ENCODE peak calls at places on chromosomes 6 and 20, in six cellular contexts. B is A673, Q is mammary epithelial cell, T is GM23338, H is body of pancreas, I is upper lobe of right lung. V is an unnamed sample. For H3K4me1, the result is how much of the 10 kb centered on the place peaks cover.

GRCh38 chr6:108896111-108896661 is 48.0 kb downstream of the ARMC2 start:
- DNase-seq in H (no peak), T (no peak), B (no peak), I (no peak), Q (peak), V (no peak)

GRCh38 chr20:16803965-16804792 is 56.0 kb downstream of the OTOR start:
- DNase-seq in Q (peak), H (peak), B (peak), T (peak), I (peak), V (no peak)

GRCh38 chr6:159979136-159979874 is 10.4 kb downstream of the IGF2R start:
- DNase-seq in Q (peak), H (no peak), B (peak), T (no peak), I (no peak), V (no peak)

GRCh38 chr6:100506651-100507050 is 41.9 kb upstream of the SIM1 start:
- DNase-seq in Q (no peak), H (no peak), I (no peak), T (no peak), B (no peak), V (no peak)

GRCh38 chr6:129370268-129370916 is 339.6 kb downstream of the ARHGAP18 start:
- DNase-seq in Q (peak), T (peak), B (peak), H (peak), I (no peak), V (no peak)

GRCh38 chr6:108165714-108166663 is at the start of gene NR2E1:
- DNase-seq in I (no peak), Q (peak), B (peak), T (peak), H (no peak), V (no peak)

GRCh38 chr6:109623288-109623687 is 67.7 kb downstream of the AK9 start:
- DNase-seq in B (no peak), T (no peak), I (no peak), H (no peak), Q (peak), V (no peak)

GRCh38 chr6:156782691-156783320 is 5.6 kb downstream of the ARID1B start:
- DNase-seq in H (no peak), B (no peak), T (no peak), I (no peak), Q (peak), V (no peak)

GRCh38 chr6:55034752-55035151 is 139.6 kb upstream of the HCRTR2 start:
- DNase-seq in H (no peak), T (no peak), B (no peak), I (no peak), Q (no peak), V (no peak)

GRCh38 chr6:156630613-156631302 is 146.4 kb upstream of the ARID1B start:
- DNase-seq in B (no peak), T (peak), Q (no peak), I (no peak), H (no peak), V (no peak)

GRCh38 chr20:52972190-52972937 is at the start of gene TSHZ2:
- DNase-seq in T (no peak), H (peak), B (peak), I (no peak), Q (peak), V (no peak)

GRCh38 chr6:132279592-132280139 is 121.6 kb downstream of the MOXD1 start:
- DNase-seq in Q (peak), I (peak), B (peak), T (peak), H (peak), V (no peak)

GRCh38 chr6:31180500-31180899 is 10.0 kb upstream of the POU5F1 start:
- DNase-seq in Q (no peak), I (peak), H (peak), T (peak), B (no peak), V (no peak)

GRCh38 chr20:62377615-62378085 is 9.3 kb upstream of the RPS21 start:
- DNase-seq in I (no peak), B (no peak), H (no peak), T (no peak), Q (no peak), V (peak)

GRCh38 chr6:47288245-47289090 is 21.2 kb downstream of the TNFRSF21 start:
- DNase-seq in H (no peak), Q (no peak), B (peak), I (no peak), T (no peak), V (no peak)

GRCh38 chr6:126804255-126805064 is 314.0 kb upstream of the RSPO3 start:
- DNase-seq in H (peak), Q (peak), T (peak), I (no peak), B (peak), V (no peak)

GRCh38 chr6:43673444-43674063 is 14.0 kb downstream of the MRPS18A start:
- DNase-seq in Q (no peak), I (no peak), T (no peak), H (peak), B (no peak), V (no peak)

GRCh38 chr6:168128631-168129291 is 49.7 kb upstream of the FRMD1 start:
- DNase-seq in I (no peak), H (no peak), B (no peak), Q (no peak), T (no peak), V (no peak)

GRCh38 chr6:30939473-30939872 is 1.3 kb upstream of the MUCL3 start:
- DNase-seq in H (peak), I (no peak), T (no peak), B (no peak), Q (no peak), V (no peak)

GRCh38 chr6:12233693-12234551 is 56.2 kb upstream of the EDN1 start:
- DNase-seq in Q (peak), H (peak), I (no peak), T (peak), B (peak), V (no peak)

GRCh38 chr6:107690864-107691661 is 133.1 kb downstream of the SCML4 start:
- DNase-seq in Q (no peak), B (no peak), I (no peak), H (no peak), T (peak), V (no peak)

GRCh38 chr6:117264487-117265424 is 602 bp upstream of the VGLL2 start:
- DNase-seq in B (peak), I (no peak), H (no peak), T (peak), Q (peak), V (no peak)

GRCh38 chr6:36387440-36388303 is at the start of gene ETV7:
- DNase-seq in I (peak), Q (peak), H (peak), B (peak), T (peak), V (no peak)

GRCh38 chr20:47521059-47521808 is 19.5 kb downstream of the NCOA3 start:
- DNase-seq in I (no peak), T (peak), B (no peak), Q (peak), H (no peak), V (no peak)

GRCh38 chr20:47527004-47527800 is 25.5 kb downstream of the NCOA3 start:
- DNase-seq in T (no peak), H (no peak), Q (no peak), B (no peak), I (no peak), V (no peak)

GRCh38 chr20:47529840-47530239 is 28.2 kb downstream of the NCOA3 start:
- DNase-seq in B (no peak), H (no peak), I (no peak), Q (no peak), T (no peak), V (no peak)

DNA sequence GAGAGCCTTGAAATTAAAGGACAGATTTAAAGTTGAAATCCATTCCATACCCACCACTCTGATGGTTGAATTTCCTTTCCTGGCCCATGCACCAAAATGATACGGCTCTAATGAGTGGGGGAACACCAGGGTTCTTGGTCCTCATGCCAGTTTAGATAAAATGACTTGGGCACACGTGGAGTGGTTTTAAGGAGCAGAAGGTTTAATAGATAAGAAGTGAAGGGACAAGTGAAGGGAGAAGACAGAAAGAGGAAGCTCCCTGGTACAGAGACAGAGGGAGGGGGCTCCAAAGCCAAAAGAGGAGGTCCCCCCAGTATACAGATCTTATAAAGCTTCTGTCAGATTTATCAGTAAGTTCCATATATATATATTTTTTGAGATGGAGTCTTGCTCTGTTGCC is 22.7 kb downstream of the NCOA3 start:
- DNase-seq in I (no peak), H (no peak), Q (no peak), B (no peak), T (no peak), V (no peak)
- H3K4me1 ChIP-seq in I (under half), H (under half), Q (under half), B (under half), T (under half), V (under half)

DNA sequence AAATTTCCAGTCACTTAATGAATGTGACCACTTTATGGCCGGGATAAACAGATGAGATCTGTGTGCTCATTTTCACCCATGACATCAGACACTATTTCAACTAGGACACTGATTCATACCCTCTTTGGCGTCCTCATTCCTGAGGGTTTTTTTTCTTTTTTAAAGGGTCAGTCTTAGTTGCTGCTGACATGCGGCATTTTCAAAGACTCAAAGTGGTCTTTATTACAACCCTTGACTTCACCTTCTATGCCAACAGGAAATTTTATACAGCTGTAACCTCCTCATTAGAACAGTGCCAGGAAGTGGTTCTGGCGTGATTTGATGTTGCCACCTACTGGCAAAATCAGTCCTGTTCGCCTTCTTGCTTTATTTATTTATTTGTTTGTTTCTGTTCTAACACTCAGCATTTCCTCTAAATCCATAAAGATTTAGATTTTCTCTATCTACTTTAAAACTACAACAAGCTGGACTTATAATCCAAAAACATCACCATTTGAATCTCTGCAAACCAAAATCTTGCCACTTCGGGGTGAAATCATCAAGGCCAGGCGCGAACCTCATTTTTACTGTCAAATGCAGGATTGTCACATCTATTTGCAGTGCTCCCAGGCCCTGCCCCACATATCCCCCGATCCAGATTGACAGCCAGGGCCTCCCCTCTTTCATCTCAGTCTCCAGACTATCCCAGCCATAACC is 77.7 kb downstream of the C6orf118 start:
- DNase-seq in B (peak), I (no peak), H (no peak), T (peak), Q (peak), V (no peak)
- H3K4me3 ChIP-seq in B (no peak), I (no peak), H (no peak), T (no peak), Q (no peak), V (no peak)

GRCh38 chr6:119832411-119832810 is 482.9 kb upstream of the MAN1A1 start:
- DNase-seq in B (no peak), I (no peak), Q (peak), T (no peak), H (no peak), V (no peak)

GRCh38 chr6:119829006-119829405 is 479.4 kb upstream of the MAN1A1 start:
- DNase-seq in Q (no peak), H (no peak), B (no peak), I (no peak), T (no peak), V (no peak)

GRCh38 chr6:119834418-119834817 is 484.9 kb upstream of the MAN1A1 start:
- DNase-seq in H (no peak), I (no peak), T (no peak), Q (peak), B (no peak), V (no peak)

GRCh38 chr6:119830494-119831295 is 481.1 kb upstream of the MAN1A1 start:
- DNase-seq in Q (peak), I (no peak), T (no peak), B (no peak), H (no peak), V (peak)

GRCh38 chr6:119830069-119830468 is 480.5 kb upstream of the MAN1A1 start:
- DNase-seq in T (no peak), I (no peak), Q (no peak), B (no peak), H (no peak), V (no peak)
- H3K27ac ChIP-seq in T (no peak), I (no peak), Q (peak), B (no peak), H (no peak), V (peak)

DNA sequence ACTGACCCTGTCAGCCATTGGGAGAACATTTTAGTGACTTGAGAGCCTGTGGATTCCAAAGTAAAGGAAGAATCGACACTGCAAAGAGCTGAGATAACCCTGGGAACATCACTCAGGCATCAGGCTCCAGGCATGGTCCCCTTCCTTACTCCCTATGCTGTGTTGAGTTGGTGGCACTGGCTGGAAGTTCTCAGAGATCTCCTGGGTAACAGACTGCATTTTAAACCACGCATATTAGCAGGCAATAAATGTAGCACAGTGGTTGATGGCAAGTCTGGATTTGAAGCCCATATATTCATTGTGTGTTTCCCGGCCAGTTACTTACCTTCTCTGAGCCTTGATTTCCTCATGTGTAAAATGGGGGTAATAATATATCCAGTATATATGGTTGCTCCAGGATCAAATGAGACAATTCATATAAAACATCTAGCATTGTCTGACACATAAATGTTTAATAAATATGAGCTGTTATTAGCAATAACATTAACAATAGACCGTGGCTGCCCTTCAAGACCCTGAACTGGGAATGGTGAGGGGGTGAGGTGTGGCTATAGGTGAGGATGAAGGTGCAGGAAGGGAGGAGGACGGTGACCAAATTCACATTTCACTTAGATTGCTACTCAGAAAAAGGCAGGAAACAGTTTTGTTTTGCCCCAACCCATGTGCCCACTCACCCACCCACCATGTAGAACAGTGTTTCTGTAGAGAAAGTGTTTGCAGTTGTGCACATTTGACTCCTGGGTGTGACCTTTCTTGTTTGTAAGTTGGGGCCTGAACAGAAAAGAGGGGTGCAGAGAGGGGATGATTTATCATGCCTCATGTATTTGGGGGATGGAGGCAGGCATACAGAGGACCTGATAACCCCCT is 2.1 kb downstream of the PLCG1 start:
- DNase-seq in I (peak), Q (no peak), B (no peak), T (no peak), H (no peak), V (peak)
- H3K4me1 ChIP-seq in I (half or more), Q (under half), B (under half), T (half or more), H (under half), V (under half)

DNA sequence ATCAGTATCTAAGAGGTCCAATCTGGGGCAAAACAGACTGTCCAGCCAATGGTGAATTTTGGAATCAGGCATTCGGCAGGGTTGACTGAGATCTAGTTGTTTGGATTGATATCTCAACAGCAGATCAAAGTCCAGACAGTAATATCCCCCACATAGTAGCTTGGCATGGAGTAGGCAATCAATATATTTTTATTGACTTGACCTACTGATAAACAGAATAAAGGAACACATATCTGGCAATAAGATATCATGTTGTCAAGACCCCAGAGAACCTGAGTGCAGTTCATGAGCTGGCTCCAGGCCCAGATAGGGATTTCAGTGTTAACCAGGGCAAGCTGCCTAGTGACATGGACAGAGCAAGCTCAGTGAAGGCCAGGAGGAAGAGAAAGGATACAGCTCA is 34.4 kb downstream of the TNFAIP3 start:
- DNase-seq in T (no peak), B (no peak), H (no peak), Q (no peak), I (no peak), V (no peak)
- H3K4me3 ChIP-seq in T (no peak), B (no peak), H (no peak), Q (no peak), I (no peak), V (no peak)

GRCh38 chr6:15897063-15897934 is 231.6 kb upstream of the MYLIP start:
- DNase-seq in H (peak), Q (peak), B (no peak), T (peak), I (no peak), V (no peak)
- H3K27ac ChIP-seq in H (no peak), Q (no peak), B (no peak), T (peak), I (peak), V (no peak)